ENCODE peak calls at places on chromosomes 5 and 9, in five cellular contexts. C is adipocyte, M is NCI-H774, Y is posterior cingulate gyrus, P is posterior vena cava. N is an unnamed sample.

GRCh38 chr5:161851691-161852299 is 3.9 kb downstream of the GABRA1 start:
- DNase-seq in C (peak; percentile 2), M (no peak), Y (no peak), P (no peak), N (no peak)

GRCh38 chr9:7097785-7098420 is 340.1 kb downstream of the KDM4C start:
- DNase-seq in C (peak; percentile 10), M (no peak), Y (no peak), P (no peak), N (no peak)

GRCh38 chr5:43191740-43192557 is at the start of gene NIM1K:
- DNase-seq in C (peak; percentile 66), M (peak; percentile 72), Y (peak; percentile 83), P (peak; percentile 85), N (no peak)

GRCh38 chr5:24226492-24226891 is 418.3 kb downstream of the CDH10 start:
- DNase-seq in C (no peak), M (no peak), Y (no peak), P (no peak), N (no peak)

GRCh38 chr9:129141066-129142041 is 30.1 kb downstream of the PTPA start:
- DNase-seq in C (peak; percentile 91), M (no peak), Y (no peak), P (no peak), N (no peak)

GRCh38 chr5:52885614-52886013 is 97.9 kb downstream of the ITGA1 start:
- DNase-seq in C (no peak), M (no peak), Y (no peak), P (no peak), N (no peak)

GRCh38 chr5:34680896-34681295 is 24.8 kb downstream of the RAI14 start:
- DNase-seq in C (no peak), M (no peak), Y (no peak), P (no peak), N (no peak)

GRCh38 chr5:64625678-64626077 is 64.6 kb upstream of the SHISAL2B start:
- DNase-seq in C (peak; percentile 71), M (no peak), Y (no peak), P (no peak), N (no peak)

GRCh38 chr9:137679249-137679648 is 60.4 kb downstream of the EHMT1 start:
- DNase-seq in C (no peak), M (no peak), Y (no peak), P (no peak), N (no peak)

GRCh38 chr9:112295174-112295573 is 38.2 kb downstream of the PTBP3 start:
- DNase-seq in C (no peak), M (no peak), Y (no peak), P (no peak), N (no peak)

GRCh38 chr9:81022177-81022576 is 667.2 kb downstream of the TLE1 start:
- DNase-seq in C (peak; percentile 5), M (no peak), Y (no peak), P (no peak), N (no peak)

GRCh38 chr5:35698057-35698808 is 80.6 kb downstream of the SPEF2 start:
- DNase-seq in C (no peak), M (no peak), Y (no peak), P (no peak), N (no peak)

GRCh38 chr5:147863409-147864194 is 14.9 kb upstream of the SCGB3A2 start:
- DNase-seq in C (no peak), M (no peak), Y (no peak), P (no peak), N (no peak)

GRCh38 chr9:100639851-100640250 is 62.0 kb downstream of the CAVIN4 start:
- DNase-seq in C (no peak), M (no peak), Y (no peak), P (no peak), N (no peak)

GRCh38 chr5:132258102-132259060 is 885 bp downstream of the PDLIM4 start:
- DNase-seq in C (peak; percentile 86), M (no peak), Y (no peak), P (no peak), N (no peak)

GRCh38 chr5:177427211-177427822 is 841 bp downstream of the GRK6 start:
- DNase-seq in C (peak; percentile 22), M (no peak), Y (no peak), P (no peak), N (no peak)

GRCh38 chr9:23741304-23741800 is 84.7 kb downstream of the ELAVL2 start:
- DNase-seq in C (no peak), M (no peak), Y (no peak), P (no peak), N (no peak)

GRCh38 chr9:133971121-133971951 is 20.8 kb downstream of the VAV2 start:
- DNase-seq in C (no peak), M (no peak), Y (no peak), P (peak; percentile 60), N (no peak)

N was measured in NCI-H2081 treated with DMSO at 0.1 percent for 48 hours.